ENCODE peak calls at places on chromosomes 6 and 20, in four cellular contexts. S is AG04449, R is transverse colon, L is HFFc6. F is an unnamed sample.

GRCh38 chr6:153092082-153093013 is 38.7 kb downstream of the RGS17 start:
- DNase-seq in S (peak; percentile 62), R (no peak), L (peak; percentile 56), F (peak; percentile 47)

GRCh38 chr6:46050845-46051405 is 35.3 kb upstream of the CLIC5 start:
- DNase-seq in S (no peak), R (no peak), L (no peak), F (no peak)

GRCh38 chr20:22915512-22915911 is 119.6 kb upstream of the SSTR4 start:
- DNase-seq in S (no peak), R (no peak), L (no peak), F (no peak)

GRCh38 chr6:91534614-91535013 is 947.7 kb upstream of the MAP3K7 start:
- DNase-seq in S (no peak), R (no peak), L (no peak), F (no peak)

GRCh38 chr6:111872521-111873177 is 603 bp downstream of the FYN start:
- DNase-seq in S (no peak), R (peak; percentile 34), L (peak; percentile 9), F (no peak)

GRCh38 chr20:11275740-11276139 is 601.9 kb upstream of the JAG1 start:
- DNase-seq in S (no peak), R (no peak), L (no peak), F (no peak)

GRCh38 chr6:135094403-135094821 is 39.8 kb upstream of the HBS1L start:
- DNase-seq in S (no peak), R (no peak), L (no peak), F (no peak)

GRCh38 chr6:157586476-157587126 is 205.6 kb downstream of the ZDHHC14 start:
- DNase-seq in S (no peak), R (no peak), L (no peak), F (no peak)

GRCh38 chr6:166251196-166251595 is 57.0 kb downstream of the PRR18 start:
- DNase-seq in S (no peak), R (no peak), L (no peak), F (no peak)

GRCh38 chr20:973785-974194 is 28.3 kb downstream of the RSPO4 start:
- DNase-seq in S (peak; percentile 7), R (peak; percentile 12), L (peak; percentile 80), F (peak; percentile 9)

GRCh38 chr6:140871911-140872310 is 1260.8 kb upstream of the GJE1 start:
- DNase-seq in S (no peak), R (no peak), L (peak; percentile 77), F (no peak)

GRCh38 chr20:45771182-45771759 is 20.4 kb downstream of the WFDC3 start:
- DNase-seq in S (peak; percentile 26), R (peak; percentile 90), L (peak; percentile 65), F (no peak)

GRCh38 chr20:1942061-1942460 is 46.9 kb downstream of the SIRPA start:
- DNase-seq in S (no peak), R (no peak), L (no peak), F (no peak)

GRCh38 chr6:165585060-165585459 is 78.0 kb downstream of the PDE10A start:
- DNase-seq in S (no peak), R (no peak), L (no peak), F (no peak)

GRCh38 chr6:42564496-42564890 is 664 bp downstream of the UBR2 start:
- DNase-seq in S (no peak), R (no peak), L (no peak), F (no peak)

GRCh38 chr6:121732641-121733040 is 297.2 kb downstream of the GJA1 start:
- DNase-seq in S (no peak), R (no peak), L (no peak), F (no peak)

GRCh38 chr6:24827970-24828369 is 29.3 kb upstream of the ARMH2 start:
- DNase-seq in S (no peak), R (no peak), L (no peak), F (no peak)

GRCh38 chr6:31736768-31737314 is 511 bp upstream of the CLIC1 start:
- DNase-seq in S (no peak), R (peak; percentile 26), L (no peak), F (no peak)

GRCh38 chr6:52566853-52567279 is 10.0 kb downstream of the TRAM2 start:
- DNase-seq in S (peak; percentile 90), R (no peak), L (peak; percentile 100), F (peak; percentile 97)

GRCh38 chr6:152360016-152360415 is 277.1 kb downstream of the SYNE1 start:
- DNase-seq in S (no peak), R (no peak), L (no peak), F (no peak)

GRCh38 chr6:110878751-110879539 is 4.4 kb downstream of the AMD1 start:
- DNase-seq in S (no peak), R (peak; percentile 23), L (peak; percentile 35), F (no peak)

GRCh38 chr6:21749754-21750153 is 156.2 kb downstream of the SOX4 start:
- DNase-seq in S (no peak), R (no peak), L (no peak), F (no peak)

GRCh38 chr6:149363154-149363553 is 36.9 kb upstream of the SUMO4 start:
- DNase-seq in S (no peak), R (no peak), L (no peak), F (no peak)

GRCh38 chr6:158460602-158461092 is 99.2 kb upstream of the TMEM181 start:
- DNase-seq in S (no peak), R (no peak), L (peak; percentile 65), F (peak; percentile 71)

GRCh38 chr6:127841811-127842210 is 59.0 kb downstream of the THEMIS start:
- DNase-seq in S (no peak), R (no peak), L (no peak), F (no peak)

GRCh38 chr6:168113226-168113625 is 34.2 kb upstream of the FRMD1 start:
- DNase-seq in S (no peak), R (no peak), L (no peak), F (no peak)

GRCh38 chr20:20603339-20603990 is 109.0 kb downstream of the RALGAPA2 start:
- DNase-seq in S (no peak), R (no peak), L (no peak), F (no peak)

GRCh38 chr6:51209651-51210050 is 391.0 kb downstream of the TFAP2B start:
- DNase-seq in S (no peak), R (no peak), L (no peak), F (no peak)

GRCh38 chr6:79733388-79733787 is 102.3 kb downstream of the SH3BGRL2 start:
- DNase-seq in S (no peak), R (no peak), L (no peak), F (no peak)

GRCh38 chr20:6381887-6382286 is 259.1 kb upstream of the FERMT1 start:
- DNase-seq in S (no peak), R (no peak), L (no peak), F (no peak)
- TF ChIP-seq CTCF in S (no peak), R (no peak), L (peak; percentile 28), F (no peak)

DNA sequence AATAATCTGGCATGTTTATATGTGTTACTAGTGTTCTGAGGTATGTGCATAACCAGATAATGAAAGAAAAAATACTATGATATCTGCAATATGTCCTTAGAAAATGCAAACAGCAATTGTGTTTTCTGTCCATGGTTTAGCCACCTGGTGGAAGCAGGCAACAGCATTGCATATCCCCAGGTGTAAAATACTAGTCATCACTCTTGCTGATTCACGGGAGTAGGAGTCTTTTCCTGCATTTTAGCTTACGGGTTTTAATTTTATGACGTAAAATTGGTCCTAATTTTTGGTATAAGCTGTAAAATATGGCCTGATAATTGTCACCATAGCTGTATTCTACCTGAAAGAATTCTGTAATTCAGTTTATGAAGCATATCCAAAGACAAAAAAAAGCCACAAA is 2.5 kb downstream of the RNF182 start:
- DNase-seq in S (no peak), R (no peak), L (no peak), F (no peak)
- TF ChIP-seq CTCF in S (no peak), R (no peak), L (no peak), F (no peak)

GRCh38 chr6:3061501-3061941 is 6.8 kb upstream of the RIPK1 start:
- DNase-seq in S (peak; percentile 67), R (no peak), L (peak; percentile 91), F (no peak)
- TF ChIP-seq CTCF in S (peak; percentile 20), R (no peak), L (peak; percentile 73), F (peak; percentile 12)

GRCh38 chr6:4856779-4857178 is 80.6 kb downstream of the CDYL start:
- DNase-seq in S (no peak), R (no peak), L (no peak), F (no peak)
- TF ChIP-seq CTCF in S (no peak), R (no peak), L (peak; percentile 35), F (peak; percentile 7)

GRCh38 chr6:34583461-34583860 is 27.3 kb upstream of the SPDEF start:
- DNase-seq in S (no peak), R (no peak), L (no peak), F (no peak)

GRCh38 chr6:34583861-34584604 is 27.9 kb upstream of the SPDEF start:
- DNase-seq in S (no peak), R (no peak), L (no peak), F (no peak)

GRCh38 chr6:34585512-34586045 is 29.4 kb upstream of the SPDEF start:
- DNase-seq in S (no peak), R (no peak), L (no peak), F (no peak)

GRCh38 chr6:34585108-34585507 is 29.0 kb upstream of the SPDEF start:
- DNase-seq in S (no peak), R (no peak), L (no peak), F (no peak)

GRCh38 chr6:34584694-34585093 is 28.6 kb upstream of the SPDEF start:
- DNase-seq in S (no peak), R (no peak), L (no peak), F (no peak)
- TF ChIP-seq CTCF in S (no peak), R (no peak), L (no peak), F (no peak)

DNA sequence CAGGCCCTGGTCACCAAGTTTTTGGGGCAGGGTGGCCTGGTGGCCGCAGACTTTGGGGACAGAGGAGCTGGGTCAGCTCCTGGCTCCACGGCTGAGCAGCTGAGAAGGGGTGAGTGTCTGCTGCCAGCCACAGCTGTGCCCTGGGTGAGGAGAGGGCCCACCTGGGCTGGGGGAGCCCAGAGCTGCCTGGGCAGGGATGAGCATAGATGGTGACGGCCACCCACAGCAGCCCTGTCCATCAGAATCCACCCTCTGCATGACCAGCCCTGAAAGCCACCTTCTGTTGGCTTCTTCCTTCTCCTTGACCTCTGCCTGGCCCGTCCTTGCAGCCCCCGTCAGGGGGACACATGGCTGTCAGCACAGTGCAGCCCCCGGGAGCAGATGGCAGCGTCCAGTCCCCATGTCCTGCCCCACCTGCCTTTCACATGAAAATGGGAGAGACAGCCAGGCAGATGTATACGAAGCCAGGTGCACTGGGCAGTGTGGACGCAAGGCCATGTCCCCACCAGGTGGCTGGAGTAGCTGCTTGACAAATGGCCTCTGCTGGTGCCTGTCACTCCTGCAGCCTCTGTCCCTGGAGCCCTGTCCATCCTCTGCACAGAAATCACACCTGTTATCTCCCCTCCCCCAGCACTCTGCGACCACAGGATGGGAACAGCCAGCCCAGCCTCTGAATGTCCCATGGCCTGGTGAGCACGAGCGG is 220.8 kb downstream of the PREX1 start:
- DNase-seq in S (no peak), R (no peak), L (no peak), F (no peak)
- TF ChIP-seq CTCF in S (no peak), R (no peak), L (no peak), F (no peak)